ENCODE peak calls at places on chromosomes 6 and 20, in nine cellular contexts. J, N, P, B, O, U, L, H and T are unnamed samples.

GRCh38 chr6:43772571-43773049 is 2.6 kb downstream of the VEGFA start:
- DNase-seq in P (no peak), H (peak), N (peak), U (peak), L (no peak), O (no peak), B (no peak), J (peak), T (no peak)

GRCh38 chr6:155170519-155170918 is 93.3 kb upstream of the CLDN20 start:
- DNase-seq in H (no peak), B (no peak), L (no peak), J (no peak), P (no peak), U (no peak), N (no peak), O (no peak), T (no peak)

GRCh38 chr6:34459899-34460593 is 5.8 kb upstream of the PACSIN1 start:
- DNase-seq in O (no peak), P (peak), H (no peak), J (peak), B (peak), U (peak), L (no peak), N (peak), T (peak)

GRCh38 chr6:7165002-7165735 is 57.4 kb downstream of the RREB1 start:
- DNase-seq in B (no peak), O (no peak), U (no peak), H (no peak), P (peak), N (peak), J (peak), L (no peak), T (no peak)

GRCh38 chr20:7493311-7493710 is 446.9 kb downstream of the HAO1 start:
- DNase-seq in L (no peak), J (no peak), N (no peak), B (no peak), H (no peak), O (no peak), P (no peak), U (no peak), T (no peak)

GRCh38 chr20:16393836-16394235 is 179.4 kb downstream of the KIF16B start:
- DNase-seq in O (no peak), B (no peak), N (no peak), J (no peak), P (no peak), U (peak), H (no peak), L (peak), T (no peak)

GRCh38 chr6:273441-274111 is 18.7 kb upstream of the DUSP22 start:
- DNase-seq in O (peak), N (no peak), B (no peak), P (no peak), J (peak), L (no peak), U (no peak), H (no peak), T (no peak)

GRCh38 chr6:39256294-39256693 is 27.0 kb upstream of the KCNK5 start:
- DNase-seq in P (no peak), H (no peak), O (no peak), B (no peak), J (no peak), L (no peak), N (peak), U (no peak), T (no peak)

GRCh38 chr6:1082040-1082935 is 229.6 kb upstream of the FOXQ1 start:
- DNase-seq in N (no peak), J (peak), B (no peak), H (no peak), L (no peak), U (peak), P (peak), O (peak), T (peak)

GRCh38 chr20:57779401-57780003 is 69.7 kb upstream of the PMEPA1 start:
- DNase-seq in L (no peak), U (no peak), N (peak), O (no peak), P (no peak), H (no peak), B (no peak), J (no peak), T (no peak)

GRCh38 chr6:105474234-105474633 is 71.4 kb upstream of the PREP start:
- DNase-seq in L (no peak), B (no peak), P (no peak), H (no peak), J (peak), O (no peak), U (no peak), N (no peak), T (no peak)

GRCh38 chr20:57247292-57247975 is 19.0 kb downstream of the BMP7 start:
- DNase-seq in U (no peak), O (no peak), L (no peak), H (no peak), P (no peak), N (no peak), B (no peak), J (no peak), T (no peak)

GRCh38 chr20:40443731-40444130 is 245.3 kb downstream of the MAFB start:
- DNase-seq in B (no peak), J (no peak), P (no peak), N (no peak), U (no peak), O (no peak), L (peak), H (no peak), T (no peak)

GRCh38 chr6:142845624-142846458 is 99.1 kb downstream of the HIVEP2 start:
- DNase-seq in N (peak), B (peak), U (peak), H (peak), L (no peak), O (peak), P (peak), J (peak), T (no peak)

GRCh38 chr6:37103169-37104039 is 66.5 kb upstream of the PIM1 start:
- DNase-seq in U (peak), P (no peak), H (peak), N (peak), O (peak), J (peak), B (no peak), L (no peak), T (no peak)
- H3K4me3 ChIP-seq in U (peak), P (no peak), H (peak), N (peak), O (peak), J (peak), B (peak), L (peak), T (no peak)

GRCh38 chr20:10639051-10639761 is 34.6 kb downstream of the JAG1 start:
- DNase-seq in H (no peak), N (no peak), B (no peak), P (peak), O (no peak), J (peak), L (no peak), U (no peak), T (no peak)

GRCh38 chr20:10637062-10637559 is 36.7 kb downstream of the JAG1 start:
- DNase-seq in U (no peak), N (no peak), J (peak), B (no peak), L (no peak), H (no peak), O (peak), P (peak), T (no peak)

GRCh38 chr20:10635476-10636208 is 38.2 kb downstream of the JAG1 start:
- DNase-seq in B (no peak), L (no peak), J (peak), U (no peak), H (no peak), O (no peak), N (no peak), P (no peak), T (no peak)

GRCh38 chr20:10636326-10636818 is 37.4 kb downstream of the JAG1 start:
- DNase-seq in J (peak), L (no peak), H (no peak), U (peak), P (peak), N (no peak), B (no peak), O (no peak), T (no peak)

DNA sequence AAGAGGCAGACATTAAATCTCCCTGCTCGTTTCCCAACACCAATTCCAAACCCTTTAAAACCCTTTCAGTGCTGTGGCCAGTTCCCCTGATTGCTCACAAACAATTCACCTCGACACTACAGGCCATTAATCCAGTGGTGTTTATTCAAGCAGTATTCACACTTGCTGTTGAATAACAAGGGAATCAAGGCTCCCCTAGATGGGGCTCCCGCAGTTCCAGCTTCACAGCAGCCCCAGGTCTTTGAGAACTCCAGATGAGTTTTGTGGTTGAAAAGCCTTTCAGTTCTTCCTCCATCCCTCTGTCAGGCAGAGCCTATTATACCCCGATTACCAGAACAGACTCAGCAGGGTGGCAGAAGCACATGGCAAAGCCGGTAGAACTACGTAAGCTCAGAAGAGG is 36.2 kb downstream of the JAG1 start:
- DNase-seq in P (no peak), O (no peak), L (no peak), N (peak), J (peak), B (no peak), U (no peak), H (no peak), T (no peak)
- H3K4me3 ChIP-seq in P (no peak), O (no peak), L (no peak), N (no peak), J (no peak), B (no peak), U (no peak), H (no peak), T (no peak)

DNA sequence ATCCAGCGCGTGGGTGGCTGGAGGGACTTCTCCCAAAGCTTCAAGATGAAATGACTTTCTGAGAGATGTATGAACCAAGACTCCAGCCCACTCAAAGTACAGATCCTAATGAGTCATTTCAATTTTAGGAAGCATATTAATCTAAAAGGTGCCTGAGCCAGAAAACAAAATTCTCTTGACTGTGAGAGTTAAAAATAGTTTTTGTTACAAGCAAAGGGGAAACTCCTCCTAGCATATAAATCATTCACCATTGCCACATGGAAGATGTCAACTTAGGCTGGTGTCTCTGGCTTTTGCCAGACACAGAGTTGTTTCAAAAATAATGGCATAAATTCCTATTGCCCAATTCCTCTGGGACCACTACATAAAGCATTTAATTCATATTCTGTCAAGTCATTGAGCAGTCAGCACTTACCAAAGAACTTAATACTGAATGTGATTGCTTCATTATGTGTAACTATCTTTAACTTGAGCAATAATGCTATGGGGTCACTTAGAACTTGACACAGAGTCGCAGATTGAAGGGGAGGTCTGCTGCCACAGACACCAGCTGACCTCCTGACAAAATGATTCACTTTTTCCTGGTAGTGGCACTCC is 280.6 kb downstream of the SLC35F1 start:
- DNase-seq in B (no peak), J (peak), P (no peak), O (peak), N (no peak), U (no peak), H (no peak), L (no peak), T (no peak)
- H3K4me3 ChIP-seq in B (no peak), J (no peak), P (no peak), O (no peak), N (no peak), U (no peak), H (no peak), L (no peak), T (no peak)

DNA sequence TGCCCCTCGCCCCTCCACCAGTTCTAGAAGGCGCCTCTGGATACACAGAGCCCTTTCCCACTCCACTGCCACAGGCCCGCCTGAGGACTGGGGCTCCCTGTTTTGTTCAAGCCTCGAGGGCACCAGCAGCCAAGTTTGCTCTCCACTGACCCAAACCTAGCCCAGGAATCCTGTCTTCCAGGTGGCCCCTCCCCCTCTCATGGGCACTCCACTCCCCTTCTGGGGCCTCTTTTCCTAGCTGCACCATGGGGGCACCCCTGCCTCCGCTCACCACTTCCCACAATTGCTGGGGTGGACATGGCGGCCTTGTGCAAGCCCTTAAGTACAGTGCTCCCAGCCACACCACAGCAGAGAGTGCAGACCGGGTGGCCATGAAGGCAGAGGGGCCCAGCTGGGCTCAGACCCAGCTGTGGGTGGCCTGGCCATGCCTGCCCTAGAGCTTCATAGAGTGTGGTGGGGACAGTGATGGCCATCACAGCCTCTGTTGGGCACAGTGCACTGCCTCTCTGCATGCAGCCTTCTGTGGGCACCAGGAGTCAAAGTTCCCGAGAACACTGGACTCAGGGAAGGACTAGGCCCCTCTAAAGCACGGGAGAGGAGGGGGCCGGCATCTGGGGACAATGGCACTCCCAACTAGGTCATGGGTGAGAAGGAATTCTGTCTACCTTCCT is 1.3 kb downstream of the MYL9 start:
- DNase-seq in N (no peak), O (no peak), L (no peak), P (no peak), J (no peak), U (no peak), B (no peak), H (no peak), T (no peak)
- H3K4me3 ChIP-seq in N (peak), O (no peak), L (peak), P (peak), J (peak), U (no peak), B (no peak), H (peak), T (no peak)

GRCh38 chr20:4775322-4776078 is 53.8 kb downstream of the PRND start:
- DNase-seq in L (no peak), N (no peak), H (no peak), U (no peak), P (no peak), O (no peak), B (no peak), J (no peak), T (no peak)

GRCh38 chr20:4774209-4774608 is 52.5 kb downstream of the PRND start:
- DNase-seq in J (no peak), O (no peak), H (no peak), U (no peak), N (no peak), L (no peak), B (no peak), P (no peak), T (no peak)

GRCh38 chr20:4772132-4772531 is 50.4 kb downstream of the PRND start:
- DNase-seq in B (no peak), H (no peak), U (no peak), O (no peak), N (no peak), P (no peak), L (no peak), J (no peak), T (no peak)

GRCh38 chr20:4776079-4776630 is 54.4 kb downstream of the PRND start:
- DNase-seq in L (no peak), U (no peak), P (no peak), N (no peak), H (no peak), B (no peak), J (no peak), O (no peak), T (no peak)

DNA sequence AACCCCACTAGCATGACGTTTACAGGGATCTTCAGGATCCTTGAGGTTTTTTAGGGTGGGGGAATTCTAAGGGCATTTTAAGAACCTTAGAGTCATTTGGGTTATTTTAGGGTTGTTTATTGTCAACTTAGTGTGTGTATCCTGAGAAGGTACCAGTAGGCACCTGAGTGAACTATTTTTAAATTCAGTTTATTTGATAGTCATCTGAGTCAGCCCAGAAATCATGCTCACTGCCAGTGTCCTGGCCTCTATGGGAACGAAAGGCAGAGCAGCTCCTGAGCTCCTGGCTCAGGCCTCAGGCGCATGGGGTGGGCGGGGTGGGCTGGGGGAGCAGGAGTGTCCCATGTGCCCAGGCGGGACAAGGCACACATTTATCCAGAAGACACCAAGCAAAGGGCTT is 52.0 kb downstream of the PRND start:
- DNase-seq in L (no peak), J (no peak), U (no peak), P (no peak), O (no peak), B (no peak), H (no peak), N (no peak), T (no peak)
- H3K4me3 ChIP-seq in L (no peak), J (no peak), U (no peak), P (no peak), O (no peak), B (no peak), H (no peak), N (no peak), T (no peak)

DNA sequence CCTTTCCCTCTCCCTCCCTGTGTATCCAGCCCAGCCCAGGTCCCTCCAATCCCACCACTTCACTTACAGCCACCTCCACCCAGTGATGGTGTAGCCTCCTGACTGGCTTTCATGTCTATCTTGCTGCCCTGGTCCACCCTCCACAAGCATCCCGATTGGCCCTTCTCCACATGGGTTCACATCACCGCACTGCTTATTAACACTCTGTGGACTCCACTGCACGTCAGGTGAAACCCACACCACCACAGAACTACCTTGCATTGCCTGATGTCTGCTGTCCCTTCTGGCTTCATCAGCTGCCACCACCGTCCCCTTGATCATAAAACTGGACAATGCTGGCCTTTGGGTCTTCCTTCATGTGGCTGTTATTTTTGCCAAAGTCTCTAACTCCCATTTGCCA is 220.3 kb upstream of the ARID1B start:
- DNase-seq in P (no peak), N (no peak), U (no peak), J (no peak), H (no peak), B (no peak), L (no peak), O (no peak), T (no peak)
- H3K4me3 ChIP-seq in P (no peak), N (no peak), U (no peak), J (no peak), H (no peak), B (no peak), L (no peak), O (no peak), T (no peak)